ENCODE peak calls at places on chromosomes 12 and 14, in ten cellular contexts. One of them, this sample, is unnamed.

GRCh38 chr12:49066120-49066519 is 3.7 kb downstream of the RHEBL1 start:
- DNase-seq in neuronal stem cell: no peak
- DNase-seq in upper lobe of right lung: no peak
- DNase-seq in activated naive CD8-positive, alpha-beta T cell treated with anti-CD3 and anti-CD28 coated beads, Interleukin-2, amount 50 U/mL, for 16 hours: no peak
- DNase-seq in stromal cell of bone marrow: no peak
- DNase-seq in IMR-90: no peak
- DNase-seq in OCI-LY7: no peak
- DNase-seq in HTR-8/SVneo: no peak
- DNase-seq in activated effector memory CD4-positive, alpha-beta T cell treated with anti-CD3 and anti-CD28 coated beads, Interleukin-2, amount 50 U/mL, for 16 hours: no peak
- DNase-seq in endothelial cell: no peak
- DNase-seq in this sample: no peak

GRCh38 chr14:103576371-103577024 is 13.7 kb downstream of the COA8 start:
- DNase-seq in endothelial cell: peak; percentile 22
- DNase-seq in OCI-LY7: no peak
- DNase-seq in activated naive CD8-positive, alpha-beta T cell treated with anti-CD3 and anti-CD28 coated beads, Interleukin-2, amount 50 U/mL, for 16 hours: no peak
- DNase-seq in IMR-90: peak; percentile 80
- DNase-seq in stromal cell of bone marrow: peak; percentile 90
- DNase-seq in activated effector memory CD4-positive, alpha-beta T cell treated with anti-CD3 and anti-CD28 coated beads, Interleukin-2, amount 50 U/mL, for 16 hours: no peak
- DNase-seq in HTR-8/SVneo: no peak
- DNase-seq in neuronal stem cell: peak; percentile 71
- DNase-seq in upper lobe of right lung: peak; percentile 95
- DNase-seq in this sample: peak; percentile 66

GRCh38 chr14:49051328-49052060 is 534.7 kb downstream of the RPS29 start:
- DNase-seq in activated effector memory CD4-positive, alpha-beta T cell treated with anti-CD3 and anti-CD28 coated beads, Interleukin-2, amount 50 U/mL, for 16 hours: no peak
- DNase-seq in endothelial cell: no peak
- DNase-seq in IMR-90: peak; percentile 86
- DNase-seq in neuronal stem cell: no peak
- DNase-seq in upper lobe of right lung: no peak
- DNase-seq in stromal cell of bone marrow: no peak
- DNase-seq in HTR-8/SVneo: no peak
- DNase-seq in OCI-LY7: no peak
- DNase-seq in activated naive CD8-positive, alpha-beta T cell treated with anti-CD3 and anti-CD28 coated beads, Interleukin-2, amount 50 U/mL, for 16 hours: no peak
- DNase-seq in this sample: no peak

GRCh38 chr12:57479043-57479375 is 657 bp downstream of the ARHGAP9 start:
- DNase-seq in OCI-LY7: peak; percentile 49
- DNase-seq in activated naive CD8-positive, alpha-beta T cell treated with anti-CD3 and anti-CD28 coated beads, Interleukin-2, amount 50 U/mL, for 16 hours: no peak
- DNase-seq in stromal cell of bone marrow: no peak
- DNase-seq in activated effector memory CD4-positive, alpha-beta T cell treated with anti-CD3 and anti-CD28 coated beads, Interleukin-2, amount 50 U/mL, for 16 hours: no peak
- DNase-seq in IMR-90: no peak
- DNase-seq in HTR-8/SVneo: no peak
- DNase-seq in endothelial cell: no peak
- DNase-seq in neuronal stem cell: no peak
- DNase-seq in upper lobe of right lung: no peak
- DNase-seq in this sample: no peak

GRCh38 chr12:26271024-26271423 is 75.7 kb downstream of the SSPN start:
- DNase-seq in activated effector memory CD4-positive, alpha-beta T cell treated with anti-CD3 and anti-CD28 coated beads, Interleukin-2, amount 50 U/mL, for 16 hours: no peak
- DNase-seq in IMR-90: peak; percentile 50
- DNase-seq in OCI-LY7: no peak
- DNase-seq in endothelial cell: no peak
- DNase-seq in neuronal stem cell: no peak
- DNase-seq in activated naive CD8-positive, alpha-beta T cell treated with anti-CD3 and anti-CD28 coated beads, Interleukin-2, amount 50 U/mL, for 16 hours: no peak
- DNase-seq in HTR-8/SVneo: peak; percentile 32
- DNase-seq in upper lobe of right lung: no peak
- DNase-seq in stromal cell of bone marrow: no peak
- DNase-seq in this sample: no peak

GRCh38 chr12:105713901-105714300 is 383.4 kb downstream of the C12orf75 start:
- DNase-seq in HTR-8/SVneo: no peak
- DNase-seq in neuronal stem cell: no peak
- DNase-seq in IMR-90: no peak
- DNase-seq in stromal cell of bone marrow: no peak
- DNase-seq in endothelial cell: no peak
- DNase-seq in OCI-LY7: no peak
- DNase-seq in activated effector memory CD4-positive, alpha-beta T cell treated with anti-CD3 and anti-CD28 coated beads, Interleukin-2, amount 50 U/mL, for 16 hours: no peak
- DNase-seq in upper lobe of right lung: no peak
- DNase-seq in activated naive CD8-positive, alpha-beta T cell treated with anti-CD3 and anti-CD28 coated beads, Interleukin-2, amount 50 U/mL, for 16 hours: no peak
- DNase-seq in this sample: no peak

GRCh38 chr12:48910196-48910595 is 15.1 kb downstream of the FKBP11 start:
- DNase-seq in neuronal stem cell: no peak
- DNase-seq in stromal cell of bone marrow: no peak
- DNase-seq in upper lobe of right lung: no peak
- DNase-seq in IMR-90: no peak
- DNase-seq in activated naive CD8-positive, alpha-beta T cell treated with anti-CD3 and anti-CD28 coated beads, Interleukin-2, amount 50 U/mL, for 16 hours: no peak
- DNase-seq in endothelial cell: no peak
- DNase-seq in OCI-LY7: no peak
- DNase-seq in HTR-8/SVneo: no peak
- DNase-seq in activated effector memory CD4-positive, alpha-beta T cell treated with anti-CD3 and anti-CD28 coated beads, Interleukin-2, amount 50 U/mL, for 16 hours: no peak
- DNase-seq in this sample: no peak

GRCh38 chr12:1093166-1093751 is 102.2 kb downstream of the ERC1 start:
- DNase-seq in activated naive CD8-positive, alpha-beta T cell treated with anti-CD3 and anti-CD28 coated beads, Interleukin-2, amount 50 U/mL, for 16 hours: no peak
- DNase-seq in HTR-8/SVneo: peak; percentile 59
- DNase-seq in activated effector memory CD4-positive, alpha-beta T cell treated with anti-CD3 and anti-CD28 coated beads, Interleukin-2, amount 50 U/mL, for 16 hours: no peak
- DNase-seq in endothelial cell: peak; percentile 61
- DNase-seq in upper lobe of right lung: no peak
- DNase-seq in neuronal stem cell: peak; percentile 52
- DNase-seq in stromal cell of bone marrow: peak; percentile 32
- DNase-seq in OCI-LY7: peak; percentile 72
- DNase-seq in IMR-90: peak; percentile 67
- DNase-seq in this sample: peak; percentile 56

GRCh38 chr12:31236998-31237637 is 88.8 kb downstream of the SINHCAF start:
- DNase-seq in stromal cell of bone marrow: no peak
- DNase-seq in activated naive CD8-positive, alpha-beta T cell treated with anti-CD3 and anti-CD28 coated beads, Interleukin-2, amount 50 U/mL, for 16 hours: no peak
- DNase-seq in IMR-90: no peak
- DNase-seq in neuronal stem cell: no peak
- DNase-seq in HTR-8/SVneo: no peak
- DNase-seq in activated effector memory CD4-positive, alpha-beta T cell treated with anti-CD3 and anti-CD28 coated beads, Interleukin-2, amount 50 U/mL, for 16 hours: no peak
- DNase-seq in endothelial cell: no peak
- DNase-seq in OCI-LY7: no peak
- DNase-seq in upper lobe of right lung: no peak
- DNase-seq in this sample: no peak

GRCh38 chr12:41442905-41443304 is 254.8 kb downstream of the PDZRN4 start:
- DNase-seq in HTR-8/SVneo: no peak
- DNase-seq in OCI-LY7: no peak
- DNase-seq in endothelial cell: no peak
- DNase-seq in activated effector memory CD4-positive, alpha-beta T cell treated with anti-CD3 and anti-CD28 coated beads, Interleukin-2, amount 50 U/mL, for 16 hours: no peak
- DNase-seq in IMR-90: no peak
- DNase-seq in upper lobe of right lung: no peak
- DNase-seq in stromal cell of bone marrow: no peak
- DNase-seq in activated naive CD8-positive, alpha-beta T cell treated with anti-CD3 and anti-CD28 coated beads, Interleukin-2, amount 50 U/mL, for 16 hours: no peak
- DNase-seq in neuronal stem cell: no peak
- DNase-seq in this sample: no peak

GRCh38 chr14:99234982-99235491 is 37.0 kb downstream of the BCL11B start:
- DNase-seq in OCI-LY7: no peak
- DNase-seq in activated effector memory CD4-positive, alpha-beta T cell treated with anti-CD3 and anti-CD28 coated beads, Interleukin-2, amount 50 U/mL, for 16 hours: peak; percentile 92
- DNase-seq in stromal cell of bone marrow: no peak
- DNase-seq in upper lobe of right lung: no peak
- DNase-seq in activated naive CD8-positive, alpha-beta T cell treated with anti-CD3 and anti-CD28 coated beads, Interleukin-2, amount 50 U/mL, for 16 hours: peak; percentile 64
- DNase-seq in IMR-90: no peak
- DNase-seq in neuronal stem cell: peak; percentile 57
- DNase-seq in HTR-8/SVneo: peak; percentile 39
- DNase-seq in endothelial cell: peak; percentile 47
- DNase-seq in this sample: peak; percentile 73

GRCh38 chr14:88323086-88323519 is at the start of gene KCNK10:
- DNase-seq in activated naive CD8-positive, alpha-beta T cell treated with anti-CD3 and anti-CD28 coated beads, Interleukin-2, amount 50 U/mL, for 16 hours: no peak
- DNase-seq in IMR-90: no peak
- DNase-seq in OCI-LY7: peak; percentile 19
- DNase-seq in activated effector memory CD4-positive, alpha-beta T cell treated with anti-CD3 and anti-CD28 coated beads, Interleukin-2, amount 50 U/mL, for 16 hours: no peak
- DNase-seq in endothelial cell: peak; percentile 9
- DNase-seq in stromal cell of bone marrow: no peak
- DNase-seq in neuronal stem cell: no peak
- DNase-seq in HTR-8/SVneo: no peak
- DNase-seq in upper lobe of right lung: no peak
- DNase-seq in this sample: no peak

GRCh38 chr14:72738181-72738611 is 155.7 kb downstream of the DPF3 start:
- DNase-seq in HTR-8/SVneo: no peak
- DNase-seq in activated naive CD8-positive, alpha-beta T cell treated with anti-CD3 and anti-CD28 coated beads, Interleukin-2, amount 50 U/mL, for 16 hours: no peak
- DNase-seq in stromal cell of bone marrow: no peak
- DNase-seq in endothelial cell: no peak
- DNase-seq in OCI-LY7: no peak
- DNase-seq in neuronal stem cell: no peak
- DNase-seq in IMR-90: no peak
- DNase-seq in upper lobe of right lung: no peak
- DNase-seq in activated effector memory CD4-positive, alpha-beta T cell treated with anti-CD3 and anti-CD28 coated beads, Interleukin-2, amount 50 U/mL, for 16 hours: no peak
- DNase-seq in this sample: no peak

GRCh38 chr14:81423504-81423903 is 23.4 kb upstream of the STON2 start:
- DNase-seq in activated naive CD8-positive, alpha-beta T cell treated with anti-CD3 and anti-CD28 coated beads, Interleukin-2, amount 50 U/mL, for 16 hours: no peak
- DNase-seq in endothelial cell: no peak
- DNase-seq in neuronal stem cell: no peak
- DNase-seq in HTR-8/SVneo: no peak
- DNase-seq in IMR-90: no peak
- DNase-seq in activated effector memory CD4-positive, alpha-beta T cell treated with anti-CD3 and anti-CD28 coated beads, Interleukin-2, amount 50 U/mL, for 16 hours: no peak
- DNase-seq in stromal cell of bone marrow: no peak
- DNase-seq in OCI-LY7: no peak
- DNase-seq in upper lobe of right lung: no peak
- DNase-seq in this sample: no peak

GRCh38 chr12:1580036-1580435 is 14.3 kb downstream of the FBXL14 start:
- DNase-seq in activated effector memory CD4-positive, alpha-beta T cell treated with anti-CD3 and anti-CD28 coated beads, Interleukin-2, amount 50 U/mL, for 16 hours: no peak
- DNase-seq in IMR-90: no peak
- DNase-seq in activated naive CD8-positive, alpha-beta T cell treated with anti-CD3 and anti-CD28 coated beads, Interleukin-2, amount 50 U/mL, for 16 hours: no peak
- DNase-seq in upper lobe of right lung: no peak
- DNase-seq in HTR-8/SVneo: no peak
- DNase-seq in neuronal stem cell: peak; percentile 91
- DNase-seq in OCI-LY7: no peak
- DNase-seq in endothelial cell: no peak
- DNase-seq in stromal cell of bone marrow: no peak
- DNase-seq in this sample: no peak

GRCh38 chr14:55276736-55277135 is 5.5 kb downstream of the FBXO34 start:
- DNase-seq in OCI-LY7: no peak
- DNase-seq in activated naive CD8-positive, alpha-beta T cell treated with anti-CD3 and anti-CD28 coated beads, Interleukin-2, amount 50 U/mL, for 16 hours: no peak
- DNase-seq in upper lobe of right lung: no peak
- DNase-seq in endothelial cell: no peak
- DNase-seq in activated effector memory CD4-positive, alpha-beta T cell treated with anti-CD3 and anti-CD28 coated beads, Interleukin-2, amount 50 U/mL, for 16 hours: no peak
- DNase-seq in neuronal stem cell: no peak
- DNase-seq in HTR-8/SVneo: no peak
- DNase-seq in IMR-90: no peak
- DNase-seq in stromal cell of bone marrow: no peak
- DNase-seq in this sample: no peak

GRCh38 chr14:94145902-94146527 is 16.6 kb upstream of the IFI27L2 start:
- DNase-seq in activated effector memory CD4-positive, alpha-beta T cell treated with anti-CD3 and anti-CD28 coated beads, Interleukin-2, amount 50 U/mL, for 16 hours: no peak
- DNase-seq in OCI-LY7: peak; percentile 58
- DNase-seq in stromal cell of bone marrow: no peak
- DNase-seq in upper lobe of right lung: no peak
- DNase-seq in endothelial cell: no peak
- DNase-seq in HTR-8/SVneo: no peak
- DNase-seq in activated naive CD8-positive, alpha-beta T cell treated with anti-CD3 and anti-CD28 coated beads, Interleukin-2, amount 50 U/mL, for 16 hours: no peak
- DNase-seq in IMR-90: no peak
- DNase-seq in neuronal stem cell: no peak
- DNase-seq in this sample: no peak

GRCh38 chr12:31324845-31325523 is 966 bp downstream of the SINHCAF start:
- DNase-seq in neuronal stem cell: peak; percentile 30
- DNase-seq in upper lobe of right lung: peak; percentile 81
- DNase-seq in OCI-LY7: peak; percentile 71
- DNase-seq in endothelial cell: peak; percentile 32
- DNase-seq in HTR-8/SVneo: no peak
- DNase-seq in IMR-90: peak; percentile 49
- DNase-seq in activated effector memory CD4-positive, alpha-beta T cell treated with anti-CD3 and anti-CD28 coated beads, Interleukin-2, amount 50 U/mL, for 16 hours: peak; percentile 81
- DNase-seq in activated naive CD8-positive, alpha-beta T cell treated with anti-CD3 and anti-CD28 coated beads, Interleukin-2, amount 50 U/mL, for 16 hours: peak; percentile 6
- DNase-seq in stromal cell of bone marrow: no peak
- DNase-seq in this sample: peak; percentile 89

GRCh38 chr12:103441437-103442186 is 54.2 kb downstream of the C12orf42 start:
- DNase-seq in IMR-90: no peak
- DNase-seq in activated naive CD8-positive, alpha-beta T cell treated with anti-CD3 and anti-CD28 coated beads, Interleukin-2, amount 50 U/mL, for 16 hours: no peak
- DNase-seq in OCI-LY7: peak; percentile 92
- DNase-seq in HTR-8/SVneo: no peak
- DNase-seq in neuronal stem cell: no peak
- DNase-seq in endothelial cell: no peak
- DNase-seq in upper lobe of right lung: no peak
- DNase-seq in stromal cell of bone marrow: no peak
- DNase-seq in activated effector memory CD4-positive, alpha-beta T cell treated with anti-CD3 and anti-CD28 coated beads, Interleukin-2, amount 50 U/mL, for 16 hours: peak; percentile 66
- DNase-seq in this sample: no peak

GRCh38 chr12:1073652-1074051 is 82.6 kb downstream of the ERC1 start:
- DNase-seq in HTR-8/SVneo: no peak
- DNase-seq in activated naive CD8-positive, alpha-beta T cell treated with anti-CD3 and anti-CD28 coated beads, Interleukin-2, amount 50 U/mL, for 16 hours: no peak
- DNase-seq in stromal cell of bone marrow: no peak
- DNase-seq in neuronal stem cell: no peak
- DNase-seq in activated effector memory CD4-positive, alpha-beta T cell treated with anti-CD3 and anti-CD28 coated beads, Interleukin-2, amount 50 U/mL, for 16 hours: no peak
- DNase-seq in upper lobe of right lung: no peak
- DNase-seq in endothelial cell: no peak
- DNase-seq in IMR-90: no peak
- DNase-seq in OCI-LY7: no peak
- DNase-seq in this sample: no peak

GRCh38 chr14:101001311-101002069 is 98.0 kb upstream of the RTL1 start:
- DNase-seq in activated effector memory CD4-positive, alpha-beta T cell treated with anti-CD3 and anti-CD28 coated beads, Interleukin-2, amount 50 U/mL, for 16 hours: no peak
- DNase-seq in activated naive CD8-positive, alpha-beta T cell treated with anti-CD3 and anti-CD28 coated beads, Interleukin-2, amount 50 U/mL, for 16 hours: no peak
- DNase-seq in neuronal stem cell: no peak
- DNase-seq in IMR-90: peak; percentile 89
- DNase-seq in OCI-LY7: no peak
- DNase-seq in endothelial cell: no peak
- DNase-seq in HTR-8/SVneo: no peak
- DNase-seq in upper lobe of right lung: no peak
- DNase-seq in stromal cell of bone marrow: peak; percentile 72
- DNase-seq in this sample: no peak

GRCh38 chr12:124391340-124392261 is 96.7 kb downstream of the RFLNA start:
- DNase-seq in stromal cell of bone marrow: no peak
- DNase-seq in activated naive CD8-positive, alpha-beta T cell treated with anti-CD3 and anti-CD28 coated beads, Interleukin-2, amount 50 U/mL, for 16 hours: peak; percentile 14
- DNase-seq in upper lobe of right lung: peak; percentile 87
- DNase-seq in neuronal stem cell: no peak
- DNase-seq in endothelial cell: no peak
- DNase-seq in IMR-90: peak; percentile 51
- DNase-seq in HTR-8/SVneo: no peak
- DNase-seq in OCI-LY7: peak; percentile 75
- DNase-seq in activated effector memory CD4-positive, alpha-beta T cell treated with anti-CD3 and anti-CD28 coated beads, Interleukin-2, amount 50 U/mL, for 16 hours: peak; percentile 74
- DNase-seq in this sample: no peak

GRCh38 chr14:100432652-100433427 is 109.7 kb downstream of the SLC25A47 start:
- DNase-seq in activated naive CD8-positive, alpha-beta T cell treated with anti-CD3 and anti-CD28 coated beads, Interleukin-2, amount 50 U/mL, for 16 hours: no peak
- DNase-seq in stromal cell of bone marrow: no peak
- DNase-seq in neuronal stem cell: no peak
- DNase-seq in OCI-LY7: no peak
- DNase-seq in endothelial cell: no peak
- DNase-seq in upper lobe of right lung: no peak
- DNase-seq in IMR-90: no peak
- DNase-seq in activated effector memory CD4-positive, alpha-beta T cell treated with anti-CD3 and anti-CD28 coated beads, Interleukin-2, amount 50 U/mL, for 16 hours: no peak
- DNase-seq in HTR-8/SVneo: no peak
- DNase-seq in this sample: no peak

GRCh38 chr12:8943565-8944186 is 5.8 kb downstream of the M6PR start:
- DNase-seq in activated effector memory CD4-positive, alpha-beta T cell treated with anti-CD3 and anti-CD28 coated beads, Interleukin-2, amount 50 U/mL, for 16 hours: no peak
- DNase-seq in upper lobe of right lung: no peak
- DNase-seq in IMR-90: no peak
- DNase-seq in HTR-8/SVneo: no peak
- DNase-seq in activated naive CD8-positive, alpha-beta T cell treated with anti-CD3 and anti-CD28 coated beads, Interleukin-2, amount 50 U/mL, for 16 hours: no peak
- DNase-seq in OCI-LY7: no peak
- DNase-seq in neuronal stem cell: no peak
- DNase-seq in endothelial cell: no peak
- DNase-seq in stromal cell of bone marrow: no peak
- DNase-seq in this sample: no peak

GRCh38 chr12:52380271-52380694 is 5.2 kb downstream of the KRT84 start:
- DNase-seq in endothelial cell: peak; percentile 65
- DNase-seq in neuronal stem cell: no peak
- DNase-seq in HTR-8/SVneo: no peak
- DNase-seq in upper lobe of right lung: peak; percentile 74
- DNase-seq in OCI-LY7: no peak
- DNase-seq in IMR-90: no peak
- DNase-seq in activated naive CD8-positive, alpha-beta T cell treated with anti-CD3 and anti-CD28 coated beads, Interleukin-2, amount 50 U/mL, for 16 hours: no peak
- DNase-seq in stromal cell of bone marrow: no peak
- DNase-seq in activated effector memory CD4-positive, alpha-beta T cell treated with anti-CD3 and anti-CD28 coated beads, Interleukin-2, amount 50 U/mL, for 16 hours: no peak
- DNase-seq in this sample: peak; percentile 42

GRCh38 chr12:95385646-95386045 is 88.3 kb upstream of the METAP2 start:
- DNase-seq in upper lobe of right lung: no peak
- DNase-seq in HTR-8/SVneo: no peak
- DNase-seq in stromal cell of bone marrow: peak; percentile 56
- DNase-seq in OCI-LY7: peak; percentile 51
- DNase-seq in IMR-90: peak; percentile 19
- DNase-seq in activated effector memory CD4-positive, alpha-beta T cell treated with anti-CD3 and anti-CD28 coated beads, Interleukin-2, amount 50 U/mL, for 16 hours: no peak
- DNase-seq in activated naive CD8-positive, alpha-beta T cell treated with anti-CD3 and anti-CD28 coated beads, Interleukin-2, amount 50 U/mL, for 16 hours: no peak
- DNase-seq in endothelial cell: no peak
- DNase-seq in neuronal stem cell: no peak
- DNase-seq in this sample: no peak

GRCh38 chr12:123398177-123398916 is 14.4 kb downstream of the KMT5A start:
- DNase-seq in upper lobe of right lung: no peak
- DNase-seq in endothelial cell: no peak
- DNase-seq in HTR-8/SVneo: no peak
- DNase-seq in IMR-90: peak; percentile 37
- DNase-seq in neuronal stem cell: no peak
- DNase-seq in activated naive CD8-positive, alpha-beta T cell treated with anti-CD3 and anti-CD28 coated beads, Interleukin-2, amount 50 U/mL, for 16 hours: no peak
- DNase-seq in OCI-LY7: no peak
- DNase-seq in stromal cell of bone marrow: peak; percentile 79
- DNase-seq in activated effector memory CD4-positive, alpha-beta T cell treated with anti-CD3 and anti-CD28 coated beads, Interleukin-2, amount 50 U/mL, for 16 hours: no peak
- DNase-seq in this sample: no peak

GRCh38 chr12:62834406-62834805 is 100.5 kb downstream of the PPM1H start:
- DNase-seq in upper lobe of right lung: no peak
- DNase-seq in endothelial cell: no peak
- DNase-seq in IMR-90: no peak
- DNase-seq in neuronal stem cell: no peak
- DNase-seq in activated effector memory CD4-positive, alpha-beta T cell treated with anti-CD3 and anti-CD28 coated beads, Interleukin-2, amount 50 U/mL, for 16 hours: no peak
- DNase-seq in stromal cell of bone marrow: no peak
- DNase-seq in HTR-8/SVneo: no peak
- DNase-seq in activated naive CD8-positive, alpha-beta T cell treated with anti-CD3 and anti-CD28 coated beads, Interleukin-2, amount 50 U/mL, for 16 hours: no peak
- DNase-seq in OCI-LY7: no peak
- DNase-seq in this sample: peak; percentile 36

This sample was measured in retina.